ENCODE peak calls at places on chromosomes 4 and X, in six cellular contexts. V, K, T, O, A and H are unnamed samples. For H3K4me1, the result is how much of the 10 kb centered on the place peaks cover.

GRCh38 chrX:93673869-93674271 is at the start of gene FAM133A:
- DNase-seq in V (no peak), K (no peak), T (no peak), O (peak), A (no peak), H (no peak)

GRCh38 chr4:185950891-185951290 is 118.1 kb upstream of the TLR3 start:
- DNase-seq in V (no peak), K (no peak), T (no peak), O (no peak), A (no peak), H (no peak)

GRCh38 chr4:6549890-6550620 is 24.9 kb upstream of the MAN2B2 start:
- DNase-seq in V (no peak), K (no peak), T (no peak), O (no peak), A (no peak), H (no peak)

GRCh38 chr4:178598672-178599071 is 1156.4 kb upstream of the AGA start:
- DNase-seq in V (no peak), K (no peak), T (no peak), O (no peak), A (no peak), H (no peak)

GRCh38 chr4:40340034-40340433 is 4.9 kb downstream of the CHRNA9 start:
- DNase-seq in V (no peak), K (no peak), T (no peak), O (no peak), A (no peak), H (no peak)

GRCh38 chr4:15897577-15897976 is 41.0 kb downstream of the FGFBP1 start:
- DNase-seq in V (no peak), K (no peak), T (no peak), O (no peak), A (no peak), H (no peak)

GRCh38 chr4:13837228-13837627 is 209.7 kb upstream of the BOD1L1 start:
- DNase-seq in V (no peak), K (no peak), T (no peak), O (no peak), A (no peak), H (no peak)

GRCh38 chrX:18893536-18893935 is 90.4 kb downstream of the PHKA2 start:
- DNase-seq in V (no peak), K (no peak), T (no peak), O (no peak), A (no peak), H (no peak)

GRCh38 chr4:135838889-135839288 is 1637.3 kb upstream of the PABPC4L start:
- DNase-seq in V (no peak), K (no peak), T (no peak), O (no peak), A (no peak), H (no peak)

GRCh38 chrX:107324493-107325310 is 118.3 kb downstream of the DNAAF6 start:
- DNase-seq in V (peak), K (peak), T (no peak), O (peak), A (no peak), H (peak)

GRCh38 chr4:61224573-61224972 is 24.4 kb downstream of the ADGRL3 start:
- DNase-seq in V (no peak), K (no peak), T (no peak), O (no peak), A (no peak), H (no peak)

GRCh38 chrX:38347136-38347535 is 5.3 kb upstream of the OTC start:
- DNase-seq in V (no peak), K (no peak), T (no peak), O (no peak), A (no peak), H (no peak)

GRCh38 chrX:119062750-119063374 is 9.9 kb upstream of the CT47C1 start:
- DNase-seq in V (no peak), K (no peak), T (no peak), O (no peak), A (no peak), H (no peak)

GRCh38 chr4:78432896-78433295 is 118.7 kb upstream of the ANXA3 start:
- DNase-seq in V (no peak), K (no peak), T (no peak), O (no peak), A (no peak), H (no peak)

GRCh38 chr4:171813195-171813955 is at the start of gene GALNTL6:
- DNase-seq in V (no peak), K (no peak), T (no peak), O (peak), A (no peak), H (peak)

GRCh38 chr4:41050116-41050515 is 164.2 kb downstream of the APBB2 start:
- DNase-seq in V (no peak), K (no peak), T (no peak), O (no peak), A (no peak), H (no peak)

GRCh38 chr4:48792348-48793006 is 12.4 kb upstream of the FRYL start:
- DNase-seq in V (no peak), K (no peak), T (no peak), O (no peak), A (no peak), H (no peak)

GRCh38 chr4:16582526-16582925 is 315.9 kb downstream of the LDB2 start:
- DNase-seq in V (peak), K (peak), T (no peak), O (peak), A (no peak), H (no peak)

GRCh38 chrX:9362529-9362928 is 102.3 kb upstream of the TBL1X start:
- DNase-seq in V (no peak), K (no peak), T (no peak), O (no peak), A (no peak), H (no peak)

GRCh38 chrX:136907626-136908025 is 27.1 kb upstream of the RBMX start:
- DNase-seq in V (no peak), K (no peak), T (no peak), O (no peak), A (peak), H (no peak)

GRCh38 chrX:135516376-135516775 is 4.1 kb upstream of the INTS6L start:
- DNase-seq in V (no peak), K (peak), T (no peak), O (no peak), A (no peak), H (no peak)

GRCh38 chrX:72021975-72022374 is 109.7 kb downstream of the RTL5 start:
- DNase-seq in V (no peak), K (peak), T (no peak), O (no peak), A (no peak), H (no peak)

GRCh38 chr4:13496605-13497004 is 12.5 kb upstream of the RAB28 start:
- DNase-seq in V (no peak), K (peak), T (no peak), O (no peak), A (no peak), H (no peak)

GRCh38 chr4:47053485-47053884 is 22.1 kb downstream of the GABRB1 start:
- DNase-seq in V (no peak), K (no peak), T (no peak), O (no peak), A (no peak), H (no peak)

GRCh38 chrX:10240918-10241317 is 84.1 kb downstream of the CLCN4 start:
- DNase-seq in V (no peak), K (no peak), T (no peak), O (no peak), A (no peak), H (peak)

GRCh38 chr4:186900980-186901379 is 177.3 kb upstream of the FAT1 start:
- DNase-seq in V (no peak), K (no peak), T (no peak), O (no peak), A (no peak), H (no peak)

GRCh38 chr4:110953898-110954297 is 331.0 kb upstream of the PITX2 start:
- DNase-seq in V (no peak), K (no peak), T (no peak), O (no peak), A (no peak), H (no peak)

GRCh38 chr4:155805016-155805415 is 46.2 kb downstream of the GUCY1B1 start:
- DNase-seq in V (no peak), K (no peak), T (no peak), O (no peak), A (no peak), H (no peak)

GRCh38 chrX:16445166-16445752 is 204.7 kb upstream of the S100G start:
- DNase-seq in V (no peak), K (peak), T (peak), O (peak), A (no peak), H (no peak)

GRCh38 chr4:184475096-184475461 is 729 bp upstream of the IRF2 start:
- DNase-seq in V (no peak), K (peak), T (peak), O (peak), A (no peak), H (peak)
- TF ChIP-seq CTCF in V (no peak), K (no peak), T (no peak), O (no peak), A (no peak), H (no peak)

GRCh38 chr4:153655928-153656327 is 28.2 kb upstream of the TLR2 start:
- DNase-seq in V (no peak), K (no peak), T (no peak), O (no peak), A (peak), H (peak)

GRCh38 chr4:153663667-153664066 is 20.4 kb upstream of the TLR2 start:
- DNase-seq in V (no peak), K (no peak), T (no peak), O (no peak), A (no peak), H (no peak)

GRCh38 chr4:153661915-153662314 is 22.2 kb upstream of the TLR2 start:
- DNase-seq in V (no peak), K (no peak), T (no peak), O (no peak), A (no peak), H (no peak)

GRCh38 chr4:153661215-153661822 is 22.8 kb upstream of the TLR2 start:
- DNase-seq in V (no peak), K (no peak), T (no peak), O (no peak), A (no peak), H (no peak)
- H3K4me1 ChIP-seq in V (under half), K (under half), T (under half), O (under half), A (under half), H (under half)

GRCh38 chr4:148245015-148245414 is 197.2 kb downstream of the NR3C2 start:
- DNase-seq in V (no peak), K (no peak), T (no peak), O (no peak), A (no peak), H (no peak)
- TF ChIP-seq EP300 in V (no peak), K (no peak), T (no peak), O (no peak), A (no peak), H (no peak)

DNA sequence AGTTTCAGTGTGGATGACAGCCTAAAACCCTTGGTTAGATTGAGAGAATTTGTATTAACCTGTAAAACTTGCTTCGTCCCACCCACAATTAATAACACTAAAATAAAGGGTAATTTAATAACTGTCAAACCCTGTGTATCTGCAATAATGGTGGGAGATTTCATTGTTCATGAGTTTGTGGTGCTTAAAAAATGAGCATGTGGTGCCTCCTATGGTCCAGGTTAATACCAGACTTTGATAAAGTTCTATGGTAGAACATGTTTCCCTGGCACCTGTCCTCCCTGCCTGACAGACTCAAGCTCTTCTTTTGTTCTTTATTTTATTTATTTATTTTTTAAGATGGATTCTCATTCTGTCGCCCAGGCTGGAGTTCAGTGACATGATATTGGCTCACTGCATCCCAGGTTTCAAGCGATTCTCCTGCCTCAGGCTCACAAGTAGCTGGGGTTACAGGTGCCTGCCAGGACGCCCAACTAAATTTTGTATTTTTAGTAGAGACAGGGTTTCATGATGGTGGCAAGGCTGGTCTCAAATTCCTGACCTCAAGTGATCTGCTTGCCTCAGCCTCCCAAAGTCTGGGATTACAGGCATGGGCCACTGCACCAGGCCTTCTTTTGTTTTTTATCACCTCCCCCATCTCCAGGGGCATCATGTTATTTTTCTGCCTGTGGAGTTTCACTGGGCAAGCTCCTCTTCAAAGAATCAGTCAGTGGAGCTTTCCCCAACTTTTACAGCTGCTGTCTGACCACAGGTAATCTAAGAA is 289.2 kb downstream of the NR3C2 start:
- DNase-seq in V (no peak), K (no peak), T (no peak), O (no peak), A (no peak), H (no peak)
- TF ChIP-seq CTCF in V (no peak), K (no peak), T (no peak), O (peak), A (no peak), H (no peak)

DNA sequence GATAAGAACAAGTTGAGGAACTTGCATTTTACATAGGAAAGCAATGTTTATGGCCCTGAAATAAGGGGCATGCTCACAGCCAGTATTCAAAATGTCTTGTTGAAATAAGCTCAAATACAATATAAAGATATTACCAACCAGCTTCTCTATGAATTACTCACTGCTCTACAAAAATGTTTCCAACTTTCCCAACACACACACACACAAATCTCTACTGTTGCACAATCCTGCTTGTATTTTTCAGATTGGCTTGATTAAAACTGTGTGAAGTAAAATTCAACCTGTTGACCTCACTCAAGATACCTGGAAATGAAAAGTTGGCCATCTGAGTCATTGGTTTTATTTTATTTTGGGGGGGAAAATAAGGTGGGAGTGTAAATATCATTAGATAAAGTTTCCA is 128.6 kb downstream of the CHIC2 start:
- DNase-seq in V (no peak), K (no peak), T (no peak), O (no peak), A (no peak), H (no peak)
- H3K4me1 ChIP-seq in V (under half), K (under half), T (under half), O (under half), A (under half), H (under half)

DNA sequence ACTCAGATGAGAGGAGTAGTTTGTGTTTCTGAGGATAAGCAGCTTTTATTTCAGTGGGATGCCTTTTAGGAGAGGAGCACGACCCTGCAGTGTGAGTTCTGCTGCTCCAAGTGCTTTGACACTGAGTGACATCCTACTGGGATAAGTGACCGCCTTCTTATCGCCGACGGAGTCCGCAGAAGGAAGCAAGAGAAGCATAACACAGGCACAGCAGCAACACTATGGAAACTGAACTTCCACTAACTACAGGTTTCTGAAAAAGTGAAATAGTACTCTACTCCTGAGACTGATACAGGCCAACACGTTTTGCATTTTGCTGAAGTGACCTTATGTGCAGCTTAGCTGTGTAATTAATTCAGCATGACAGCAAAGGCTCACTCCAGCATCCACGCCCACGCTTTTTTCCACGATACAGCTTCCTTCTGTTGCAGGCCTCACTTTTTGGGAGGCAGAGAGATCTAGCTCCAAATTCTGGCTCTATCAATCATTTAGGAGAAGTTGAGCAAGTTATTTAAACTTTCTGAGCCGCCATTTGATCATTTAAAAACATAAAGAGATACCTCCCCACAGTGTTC is 160.4 kb downstream of the AFAP1 start:
- DNase-seq in V (no peak), K (no peak), T (no peak), O (no peak), A (no peak), H (peak)
- TF ChIP-seq EP300 in V (no peak), K (no peak), T (no peak), O (no peak), A (no peak), H (no peak)